ENCODE peak calls at places on chromosomes 6 and 20, in eight cellular contexts. One of them, this sample, is unnamed.

GRCh38 chr6:227812-228338 is 64.4 kb upstream of the DUSP22 start:
- DNase-seq in GM19239: no peak
- DNase-seq in neural crest cell: no peak
- DNase-seq in NAMALWA: no peak
- DNase-seq in iris pigment epithelial cell: no peak
- DNase-seq in body of pancreas: peak; percentile 54
- DNase-seq in mesenchymal stem cell: no peak
- DNase-seq in CD4-positive, alpha-beta T cell: no peak
- DNase-seq in this sample: no peak

GRCh38 chr6:18280084-18280483 is 15.8 kb upstream of the DEK start:
- DNase-seq in GM19239: no peak
- DNase-seq in neural crest cell: no peak
- DNase-seq in NAMALWA: no peak
- DNase-seq in iris pigment epithelial cell: peak; percentile 24
- DNase-seq in body of pancreas: no peak
- DNase-seq in mesenchymal stem cell: no peak
- DNase-seq in CD4-positive, alpha-beta T cell: no peak
- DNase-seq in this sample: peak; percentile 47

GRCh38 chr20:59939879-59940128 is 301 bp downstream of the PPP1R3D start:
- DNase-seq in GM19239: no peak
- DNase-seq in neural crest cell: no peak
- DNase-seq in NAMALWA: no peak
- DNase-seq in iris pigment epithelial cell: no peak
- DNase-seq in body of pancreas: peak; percentile 37
- DNase-seq in mesenchymal stem cell: no peak
- DNase-seq in CD4-positive, alpha-beta T cell: no peak
- DNase-seq in this sample: no peak

GRCh38 chr20:23205656-23206055 is 119.5 kb upstream of the CD93 start:
- DNase-seq in GM19239: no peak
- DNase-seq in neural crest cell: no peak
- DNase-seq in NAMALWA: no peak
- DNase-seq in iris pigment epithelial cell: peak; percentile 30
- DNase-seq in body of pancreas: peak; percentile 74
- DNase-seq in mesenchymal stem cell: no peak
- DNase-seq in CD4-positive, alpha-beta T cell: no peak
- DNase-seq in this sample: peak; percentile 67

GRCh38 chr20:37071481-37071911 is 24.3 kb downstream of the RBL1 start:
- DNase-seq in GM19239: no peak
- DNase-seq in neural crest cell: no peak
- DNase-seq in NAMALWA: no peak
- DNase-seq in iris pigment epithelial cell: peak; percentile 82
- DNase-seq in body of pancreas: no peak
- DNase-seq in mesenchymal stem cell: peak; percentile 81
- DNase-seq in CD4-positive, alpha-beta T cell: peak; percentile 11
- DNase-seq in this sample: peak; percentile 87

GRCh38 chr20:20837574-20838021 is 125.2 kb upstream of the RALGAPA2 start:
- DNase-seq in GM19239: no peak
- DNase-seq in neural crest cell: peak; percentile 72
- DNase-seq in NAMALWA: peak; percentile 44
- DNase-seq in iris pigment epithelial cell: peak; percentile 45
- DNase-seq in body of pancreas: peak; percentile 48
- DNase-seq in mesenchymal stem cell: peak; percentile 25
- DNase-seq in CD4-positive, alpha-beta T cell: no peak
- DNase-seq in this sample: peak; percentile 25

GRCh38 chr20:52996130-52996529 is 24.0 kb downstream of the TSHZ2 start:
- DNase-seq in GM19239: no peak
- DNase-seq in neural crest cell: no peak
- DNase-seq in NAMALWA: no peak
- DNase-seq in iris pigment epithelial cell: no peak
- DNase-seq in body of pancreas: no peak
- DNase-seq in mesenchymal stem cell: no peak
- DNase-seq in CD4-positive, alpha-beta T cell: no peak
- DNase-seq in this sample: no peak

GRCh38 chr6:167824591-167825041 is 2.1 kb upstream of the AFDN start:
- DNase-seq in GM19239: no peak
- DNase-seq in neural crest cell: no peak
- DNase-seq in NAMALWA: no peak
- DNase-seq in iris pigment epithelial cell: no peak
- DNase-seq in body of pancreas: no peak
- DNase-seq in mesenchymal stem cell: no peak
- DNase-seq in CD4-positive, alpha-beta T cell: no peak
- DNase-seq in this sample: no peak

GRCh38 chr6:23174781-23175361 is 605.5 kb downstream of the HDGFL1 start:
- DNase-seq in GM19239: no peak
- DNase-seq in neural crest cell: no peak
- DNase-seq in NAMALWA: no peak
- DNase-seq in iris pigment epithelial cell: peak; percentile 94
- DNase-seq in body of pancreas: no peak
- DNase-seq in mesenchymal stem cell: peak; percentile 97
- DNase-seq in CD4-positive, alpha-beta T cell: no peak
- DNase-seq in this sample: peak; percentile 35

GRCh38 chr6:70266142-70266541 is 36.7 kb downstream of the COL9A1 start:
- DNase-seq in GM19239: no peak
- DNase-seq in neural crest cell: no peak
- DNase-seq in NAMALWA: no peak
- DNase-seq in iris pigment epithelial cell: no peak
- DNase-seq in body of pancreas: no peak
- DNase-seq in mesenchymal stem cell: no peak
- DNase-seq in CD4-positive, alpha-beta T cell: no peak
- DNase-seq in this sample: no peak

GRCh38 chr6:133187657-133188453 is 53.3 kb upstream of the EYA4 start:
- DNase-seq in GM19239: no peak
- DNase-seq in neural crest cell: no peak
- DNase-seq in NAMALWA: no peak
- DNase-seq in iris pigment epithelial cell: peak; percentile 36
- DNase-seq in body of pancreas: no peak
- DNase-seq in mesenchymal stem cell: peak; percentile 10
- DNase-seq in CD4-positive, alpha-beta T cell: no peak
- DNase-seq in this sample: no peak

GRCh38 chr20:16785221-16785620 is 37.1 kb downstream of the OTOR start:
- DNase-seq in GM19239: no peak
- DNase-seq in neural crest cell: no peak
- DNase-seq in NAMALWA: no peak
- DNase-seq in iris pigment epithelial cell: peak; percentile 45
- DNase-seq in body of pancreas: no peak
- DNase-seq in mesenchymal stem cell: no peak
- DNase-seq in CD4-positive, alpha-beta T cell: no peak
- DNase-seq in this sample: no peak

GRCh38 chr6:5205877-5206840 is 54.6 kb downstream of the LYRM4 start:
- DNase-seq in GM19239: no peak
- DNase-seq in neural crest cell: no peak
- DNase-seq in NAMALWA: no peak
- DNase-seq in iris pigment epithelial cell: peak; percentile 89
- DNase-seq in body of pancreas: peak; percentile 76
- DNase-seq in mesenchymal stem cell: peak; percentile 61
- DNase-seq in CD4-positive, alpha-beta T cell: no peak
- DNase-seq in this sample: peak; percentile 59

GRCh38 chr6:147227770-147228320 is 23.6 kb downstream of the STXBP5 start:
- DNase-seq in GM19239: no peak
- DNase-seq in neural crest cell: no peak
- DNase-seq in NAMALWA: no peak
- DNase-seq in iris pigment epithelial cell: no peak
- DNase-seq in body of pancreas: no peak
- DNase-seq in mesenchymal stem cell: peak; percentile 25
- DNase-seq in CD4-positive, alpha-beta T cell: no peak
- DNase-seq in this sample: no peak

GRCh38 chr20:46606817-46607190 is 44.5 kb downstream of the SLC13A3 start:
- DNase-seq in GM19239: no peak
- DNase-seq in neural crest cell: no peak
- DNase-seq in NAMALWA: no peak
- DNase-seq in iris pigment epithelial cell: no peak
- DNase-seq in body of pancreas: no peak
- DNase-seq in mesenchymal stem cell: no peak
- DNase-seq in CD4-positive, alpha-beta T cell: no peak
- DNase-seq in this sample: no peak

GRCh38 chr6:68651018-68651985 is 16.2 kb downstream of the ADGRB3 start:
- DNase-seq in GM19239: no peak
- DNase-seq in neural crest cell: no peak
- DNase-seq in NAMALWA: no peak
- DNase-seq in iris pigment epithelial cell: peak; percentile 73
- DNase-seq in body of pancreas: no peak
- DNase-seq in mesenchymal stem cell: peak; percentile 75
- DNase-seq in CD4-positive, alpha-beta T cell: no peak
- DNase-seq in this sample: peak; percentile 17

GRCh38 chr20:58478141-58478805 is 36.9 kb downstream of the APCDD1L start:
- DNase-seq in GM19239: no peak
- DNase-seq in neural crest cell: no peak
- DNase-seq in NAMALWA: no peak
- DNase-seq in iris pigment epithelial cell: no peak
- DNase-seq in body of pancreas: no peak
- DNase-seq in mesenchymal stem cell: no peak
- DNase-seq in CD4-positive, alpha-beta T cell: no peak
- DNase-seq in this sample: peak; percentile 36

GRCh38 chr6:159692303-159693127 is 526 bp downstream of the SOD2 start:
- DNase-seq in GM19239: peak; percentile 36
- DNase-seq in neural crest cell: peak; percentile 25
- DNase-seq in NAMALWA: peak; percentile 76
- DNase-seq in iris pigment epithelial cell: peak; percentile 74
- DNase-seq in body of pancreas: peak; percentile 70
- DNase-seq in mesenchymal stem cell: peak; percentile 73
- DNase-seq in CD4-positive, alpha-beta T cell: peak; percentile 57
- DNase-seq in this sample: peak; percentile 51

GRCh38 chr6:157966990-157967389 is 14.7 kb upstream of the SYNJ2 start:
- DNase-seq in GM19239: no peak
- DNase-seq in neural crest cell: no peak
- DNase-seq in NAMALWA: no peak
- DNase-seq in iris pigment epithelial cell: no peak
- DNase-seq in body of pancreas: peak; percentile 24
- DNase-seq in mesenchymal stem cell: no peak
- DNase-seq in CD4-positive, alpha-beta T cell: no peak
- DNase-seq in this sample: no peak

GRCh38 chr6:144335914-144336313 is 50.8 kb downstream of the UTRN start:
- DNase-seq in GM19239: no peak
- DNase-seq in neural crest cell: no peak
- DNase-seq in NAMALWA: peak; percentile 71
- DNase-seq in iris pigment epithelial cell: no peak
- DNase-seq in body of pancreas: no peak
- DNase-seq in mesenchymal stem cell: no peak
- DNase-seq in CD4-positive, alpha-beta T cell: no peak
- DNase-seq in this sample: no peak

GRCh38 chr6:66429220-66429619 is 722.2 kb upstream of the EYS start:
- DNase-seq in GM19239: no peak
- DNase-seq in neural crest cell: no peak
- DNase-seq in NAMALWA: no peak
- DNase-seq in iris pigment epithelial cell: peak; percentile 45
- DNase-seq in body of pancreas: no peak
- DNase-seq in mesenchymal stem cell: no peak
- DNase-seq in CD4-positive, alpha-beta T cell: no peak
- DNase-seq in this sample: no peak

GRCh38 chr6:99219788-99220187 is 129.7 kb downstream of the FAXC start:
- DNase-seq in GM19239: peak; percentile 4
- DNase-seq in neural crest cell: peak; percentile 10
- DNase-seq in NAMALWA: peak; percentile 3
- DNase-seq in iris pigment epithelial cell: no peak
- DNase-seq in body of pancreas: peak; percentile 5
- DNase-seq in mesenchymal stem cell: no peak
- DNase-seq in CD4-positive, alpha-beta T cell: no peak
- DNase-seq in this sample: no peak

GRCh38 chr6:130409394-130410095 is 43.7 kb downstream of the TMEM200A start:
- DNase-seq in GM19239: no peak
- DNase-seq in neural crest cell: no peak
- DNase-seq in NAMALWA: no peak
- DNase-seq in iris pigment epithelial cell: peak; percentile 59
- DNase-seq in body of pancreas: no peak
- DNase-seq in mesenchymal stem cell: no peak
- DNase-seq in CD4-positive, alpha-beta T cell: no peak
- DNase-seq in this sample: no peak

GRCh38 chr6:169886631-169887227 is 135.3 kb downstream of the ERMARD start:
- DNase-seq in GM19239: no peak
- DNase-seq in neural crest cell: no peak
- DNase-seq in NAMALWA: no peak
- DNase-seq in iris pigment epithelial cell: no peak
- DNase-seq in body of pancreas: no peak
- DNase-seq in mesenchymal stem cell: no peak
- DNase-seq in CD4-positive, alpha-beta T cell: no peak
- DNase-seq in this sample: no peak

GRCh38 chr6:10720229-10720959 is 2.5 kb upstream of the TMEM14C start:
- DNase-seq in GM19239: no peak
- DNase-seq in neural crest cell: no peak
- DNase-seq in NAMALWA: peak; percentile 34
- DNase-seq in iris pigment epithelial cell: peak; percentile 24
- DNase-seq in body of pancreas: peak; percentile 35
- DNase-seq in mesenchymal stem cell: no peak
- DNase-seq in CD4-positive, alpha-beta T cell: peak; percentile 39
- DNase-seq in this sample: peak; percentile 50

GRCh38 chr6:63391203-63391970 is 71.6 kb upstream of the LGSN start:
- DNase-seq in GM19239: no peak
- DNase-seq in neural crest cell: no peak
- DNase-seq in NAMALWA: no peak
- DNase-seq in iris pigment epithelial cell: no peak
- DNase-seq in body of pancreas: no peak
- DNase-seq in mesenchymal stem cell: no peak
- DNase-seq in CD4-positive, alpha-beta T cell: no peak
- DNase-seq in this sample: no peak

GRCh38 chr20:23126281-23127061 is 40.3 kb upstream of the CD93 start:
- DNase-seq in GM19239: no peak
- DNase-seq in neural crest cell: no peak
- DNase-seq in NAMALWA: no peak
- DNase-seq in iris pigment epithelial cell: no peak
- DNase-seq in body of pancreas: no peak
- DNase-seq in mesenchymal stem cell: no peak
- DNase-seq in CD4-positive, alpha-beta T cell: no peak
- DNase-seq in this sample: no peak

GRCh38 chr20:9514072-9514460 is 324 bp upstream of the LAMP5 start:
- DNase-seq in GM19239: no peak
- DNase-seq in neural crest cell: no peak
- DNase-seq in NAMALWA: no peak
- DNase-seq in iris pigment epithelial cell: no peak
- DNase-seq in body of pancreas: no peak
- DNase-seq in mesenchymal stem cell: no peak
- DNase-seq in CD4-positive, alpha-beta T cell: no peak
- DNase-seq in this sample: no peak

GRCh38 chr6:49606696-49607390 is 29.8 kb downstream of the RHAG start:
- DNase-seq in GM19239: peak; percentile 36
- DNase-seq in neural crest cell: peak; percentile 25
- DNase-seq in NAMALWA: peak; percentile 94
- DNase-seq in iris pigment epithelial cell: peak; percentile 76
- DNase-seq in body of pancreas: peak; percentile 54
- DNase-seq in mesenchymal stem cell: peak; percentile 87
- DNase-seq in CD4-positive, alpha-beta T cell: no peak
- DNase-seq in this sample: peak; percentile 67

GRCh38 chr20:62980970-62981369 is 25.8 kb downstream of the BHLHE23 start:
- DNase-seq in GM19239: no peak
- DNase-seq in neural crest cell: peak; percentile 59
- DNase-seq in NAMALWA: peak; percentile 51
- DNase-seq in iris pigment epithelial cell: peak; percentile 31
- DNase-seq in body of pancreas: no peak
- DNase-seq in mesenchymal stem cell: no peak
- DNase-seq in CD4-positive, alpha-beta T cell: peak; percentile 72
- DNase-seq in this sample: peak; percentile 30